ENCODE peak calls at places on chromosomes 1 and 21, in four cellular contexts. Y, C, W and X are unnamed samples.

GRCh38 chr1:9960705-9961562 is 17.7 kb downstream of the NMNAT1 start:
- DNase-seq in C (no peak), W (no peak), Y (no peak), X (no peak)

GRCh38 chr1:192575499-192576189 is at the start of gene RGS1:
- DNase-seq in W (peak; percentile 66), C (no peak), Y (no peak), X (no peak)

GRCh38 chr1:42168798-42169197 is 4.3 kb upstream of the GUCA2A start:
- DNase-seq in C (no peak), W (no peak), Y (no peak), X (no peak)

GRCh38 chr1:115068780-115069179 is 20.5 kb downstream of the TSPAN2 start:
- DNase-seq in Y (no peak), W (no peak), C (no peak), X (no peak)

GRCh38 chr1:118333601-118334241 is 148.7 kb upstream of the SPAG17 start:
- DNase-seq in W (no peak), Y (no peak), C (no peak), X (no peak)

GRCh38 chr1:35589516-35590427 is 16.7 kb downstream of the TFAP2E start:
- DNase-seq in W (no peak), C (no peak), Y (no peak), X (no peak)

GRCh38 chr1:41053324-41053723 is 31.8 kb upstream of the SLFNL1 start:
- DNase-seq in W (no peak), C (no peak), Y (no peak), X (no peak)

GRCh38 chr1:1616045-1616821 is 933 bp downstream of the MIB2 start:
- DNase-seq in Y (no peak), C (no peak), W (no peak), X (no peak)

GRCh38 chr1:40030528-40031135 is 9.9 kb upstream of the CAP1 start:
- DNase-seq in W (no peak), Y (no peak), C (peak; percentile 65), X (no peak)

GRCh38 chr1:183472488-183473285 is at the start of gene SMG7:
- DNase-seq in Y (no peak), C (peak; percentile 64), W (peak; percentile 76), X (peak; percentile 50)

DNA sequence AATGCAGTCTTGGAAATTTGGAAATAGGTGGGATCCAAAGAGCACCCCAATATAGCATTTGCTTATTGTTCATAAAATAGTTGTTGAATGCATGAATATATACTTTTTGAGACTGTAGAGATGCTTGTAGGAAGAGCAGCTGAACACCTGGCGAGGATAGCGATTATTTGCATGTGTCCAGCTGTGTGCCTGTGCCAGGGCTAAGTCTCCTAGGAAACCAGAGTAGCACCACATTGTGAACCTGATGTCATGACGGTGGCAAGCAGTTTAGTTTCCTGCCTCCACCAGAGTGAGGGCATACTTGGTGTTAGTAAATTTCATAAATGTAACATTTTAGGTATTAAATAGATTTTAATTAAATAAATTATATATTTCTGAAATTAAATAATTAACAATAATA is 37.3 kb upstream of the IRF2BP2 start:
- DNase-seq in W (no peak), C (no peak), Y (no peak), X (no peak)
- H3K4me1 ChIP-seq in W (no peaks in the 10 kb centered on the region), C (no peaks in the 10 kb centered on the region), Y (no peaks in the 10 kb centered on the region), X (peaks cover 4% of the 10 kb centered on the region)

GRCh38 chr1:29504709-29505410 is 268.5 kb downstream of the PTPRU start:
- DNase-seq in W (peak; percentile 19), Y (no peak), C (no peak), X (no peak)
- H3K27ac ChIP-seq in W (no peak overlapping the region), Y (no peak overlapping the region), C (no peak overlapping the region), X (no peak overlapping the region)

GRCh38 chr21:25343774-25344545 is 263.3 kb downstream of the MRPL39 start:
- DNase-seq in C (no peak), W (no peak), Y (no peak), X (no peak)

GRCh38 chr21:25338415-25338814 is 268.9 kb downstream of the MRPL39 start:
- DNase-seq in Y (no peak), C (no peak), W (no peak), X (no peak)

GRCh38 chr21:25341981-25342380 is 265.3 kb downstream of the MRPL39 start:
- DNase-seq in C (no peak), Y (no peak), W (no peak), X (no peak)

DNA sequence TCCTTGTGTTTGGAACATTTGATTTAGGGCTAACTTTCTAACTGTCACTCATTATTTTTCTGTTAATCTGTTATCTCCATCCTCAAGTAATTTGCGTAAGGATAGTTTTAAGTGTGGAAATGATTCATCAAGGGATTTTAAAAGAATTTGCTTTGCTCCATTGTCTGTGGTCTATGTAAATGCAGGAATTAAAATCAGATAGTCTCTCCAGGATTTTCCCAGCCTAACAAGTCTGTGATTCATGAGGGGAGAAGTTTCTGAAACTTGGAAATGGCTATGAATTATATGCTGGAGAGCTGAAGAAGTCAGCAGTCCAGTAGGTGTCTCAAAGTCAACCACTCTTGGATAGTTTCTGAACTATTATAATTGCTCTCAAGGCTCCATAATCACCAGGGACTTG is 264.5 kb downstream of the MRPL39 start:
- DNase-seq in W (no peak), C (no peak), Y (no peak), X (no peak)
- H3K4me3 ChIP-seq in W (no peak overlapping the region), C (no peak overlapping the region), Y (no peak overlapping the region), X (no peak overlapping the region)

GRCh38 chr1:43358746-43359693 is at the start of gene CDC20:
- DNase-seq in C (peak; percentile 99), Y (peak; percentile 97), W (peak; percentile 99), X (peak; percentile 99)
- H3K4me1 ChIP-seq in C (peaks cover 49% of the 10 kb centered on the region), Y (peaks cover 5% of the 10 kb centered on the region), W (peaks cover 11% of the 10 kb centered on the region), X (peaks cover 12% of the 10 kb centered on the region)

GRCh38 chr1:5455651-5456050 is 536.6 kb downstream of the NPHP4 start:
- DNase-seq in Y (no peak), W (no peak), C (no peak), X (no peak)

GRCh38 chr1:5460974-5461373 is 531.3 kb downstream of the NPHP4 start:
- DNase-seq in C (no peak), Y (no peak), W (no peak), X (no peak)

GRCh38 chr1:5458248-5458647 is 534.0 kb downstream of the NPHP4 start:
- DNase-seq in C (no peak), W (no peak), Y (no peak), X (no peak)

GRCh38 chr1:5456090-5456789 is 536.0 kb downstream of the NPHP4 start:
- DNase-seq in W (no peak), C (no peak), Y (no peak), X (no peak)

GRCh38 chr1:5459839-5460238 is 532.4 kb downstream of the NPHP4 start:
- DNase-seq in W (no peak), C (no peak), Y (no peak), X (no peak)
- H3K27ac ChIP-seq in W (no peak overlapping the region), C (no peak overlapping the region), Y (no peak overlapping the region), X (no peak overlapping the region)

GRCh38 chr1:155253797-155254196 is 1.5 kb downstream of the ENTREP3 start:
- DNase-seq in C (no peak), Y (no peak), W (no peak), X (no peak)
- H3K4me3 ChIP-seq in C (no peak overlapping the region), Y (no peak overlapping the region), W (peak overlapping the region; percentile 74), X (peak overlapping the region; percentile 93)

DNA sequence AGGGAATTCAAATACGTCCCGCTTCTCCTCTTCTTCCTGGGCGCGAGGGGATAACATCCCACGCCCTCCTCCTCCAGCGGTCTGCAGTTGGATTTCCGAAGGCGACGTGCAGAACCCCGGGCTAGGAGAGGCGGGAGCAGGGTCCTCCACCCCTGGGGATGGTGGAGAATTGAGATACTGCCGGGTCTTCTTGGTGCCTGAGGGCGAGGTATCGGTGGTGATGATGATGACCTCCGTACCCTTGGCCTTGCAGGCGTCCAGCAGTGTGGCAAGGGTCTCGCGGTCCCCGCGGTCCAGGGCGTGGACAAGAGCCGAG is 3.2 kb upstream of the LIX1L start:
- DNase-seq in W (no peak), C (no peak), Y (no peak), X (no peak)
- H3K4me1 ChIP-seq in W (peaks cover 52% of the 10 kb centered on the region), C (peaks cover 59% of the 10 kb centered on the region), Y (peaks cover 1% of the 10 kb centered on the region), X (peaks cover 48% of the 10 kb centered on the region)